ENCODE peak calls at places on chromosomes 11 and 22, in ten cellular contexts. E is coronary artery; J is neuronal stem cell; N is choroid plexus epithelial cell; F is T-cell; Z is activated CD4-positive, alpha-beta T cell treated with anti-CD3 and anti-CD28 coated beads for 4 hours; T is foreskin fibroblast; G is activated CD4-positive, CD25-positive, alpha-beta regulatory T cell treated with anti-CD3 and anti-CD28 coated beads, Interleukin-2, amount 50 U/mL, for 72 hours; X is ACHN; I is AG10803. L is an unnamed sample.
A peak's percentile ranks its signal among the peaks of the same experiment; 100 is the strongest.

GRCh38 chr11:17989306-17989705 is 23.5 kb downstream of the SERGEF start:
- DNase-seq in I (no peak), Z (no peak), G (no peak), F (no peak), N (no peak), E (no peak), X (no peak), J (no peak), T (no peak), L (no peak)

GRCh38 chr11:132300283-132300682 is 929.9 kb downstream of the NTM start:
- DNase-seq in X (peak; percentile 11), I (no peak), Z (no peak), F (no peak), N (peak; percentile 52), E (no peak), J (no peak), T (peak; percentile 8), G (no peak), L (no peak)

GRCh38 chr22:17767236-17768065 is 6.8 kb downstream of the BID start:
- DNase-seq in J (no peak), T (no peak), X (no peak), I (no peak), G (peak; percentile 58), N (no peak), F (peak; percentile 50), E (no peak), Z (peak; percentile 41), L (no peak)

GRCh38 chr22:27747396-27748256 is 53.9 kb downstream of the MN1 start:
- DNase-seq in F (no peak), G (no peak), E (peak; percentile 82), J (no peak), T (no peak), I (peak; percentile 84), N (no peak), Z (no peak), X (no peak), L (no peak)

GRCh38 chr11:115706735-115707134 is 202.5 kb upstream of the CADM1 start:
- DNase-seq in J (no peak), X (no peak), G (no peak), T (no peak), N (no peak), I (no peak), F (no peak), E (no peak), Z (no peak), L (no peak)

GRCh38 chr11:76794371-76795284 is 11.5 kb downstream of the TSKU start:
- DNase-seq in J (no peak), I (no peak), Z (no peak), X (no peak), E (peak; percentile 65), F (no peak), G (no peak), T (no peak), N (no peak), L (no peak)

GRCh38 chr11:126764221-126764620 is 236.3 kb downstream of the KIRREL3 start:
- DNase-seq in T (peak; percentile 16), J (no peak), G (no peak), N (no peak), I (peak; percentile 29), Z (no peak), X (no peak), F (no peak), E (no peak), L (no peak)

GRCh38 chr11:67252831-67253239 is 13.4 kb upstream of the GRK2 start:
- DNase-seq in N (peak; percentile 61), X (peak; percentile 55), J (no peak), E (no peak), I (peak; percentile 53), T (peak; percentile 60), F (peak; percentile 31), Z (no peak), G (no peak), L (no peak)

GRCh38 chr22:44638966-44639739 is 62.9 kb upstream of the PRR5 start:
- DNase-seq in I (peak; percentile 73), N (peak; percentile 15), T (peak; percentile 55), F (no peak), E (no peak), J (no peak), Z (no peak), G (no peak), X (no peak), L (no peak)

GRCh38 chr11:27524155-27524554 is 17.6 kb upstream of the LIN7C start:
- DNase-seq in T (peak; percentile 78), N (peak; percentile 32), E (no peak), F (no peak), I (peak; percentile 57), J (no peak), G (no peak), Z (no peak), X (peak; percentile 51), L (peak; percentile 43)

GRCh38 chr11:126061707-126062678 is 673 bp downstream of the CDON start:
- DNase-seq in I (peak; percentile 12), N (peak; percentile 28), J (no peak), X (peak; percentile 50), E (no peak), F (no peak), T (peak; percentile 43), G (peak; percentile 34), Z (no peak), L (no peak)

GRCh38 chr11:33980896-33981295 is 70.6 kb upstream of the CAPRIN1 start:
- DNase-seq in F (no peak), Z (no peak), T (no peak), G (no peak), X (no peak), I (no peak), N (no peak), J (no peak), E (no peak), L (no peak)

GRCh38 chr22:49180683-49181024 is 647.0 kb downstream of the BRD1 start:
- DNase-seq in I (no peak), X (no peak), G (no peak), N (no peak), T (no peak), Z (no peak), E (no peak), F (no peak), J (no peak), L (no peak)

GRCh38 chr11:64321533-64321932 is 3.6 kb downstream of the PRDX5 start:
- DNase-seq in J (no peak), T (no peak), G (no peak), X (no peak), Z (no peak), E (no peak), I (peak; percentile 13), N (peak; percentile 16), F (no peak), L (no peak)

GRCh38 chr22:48254311-48254873 is 1491.9 kb downstream of the TBC1D22A start:
- DNase-seq in N (no peak), E (no peak), I (no peak), F (no peak), T (no peak), Z (no peak), X (no peak), G (no peak), J (no peak), L (no peak)

GRCh38 chr11:47863189-47863892 is 15.2 kb upstream of the NUP160 start:
- DNase-seq in E (no peak), I (peak; percentile 95), N (peak; percentile 78), T (peak; percentile 84), Z (no peak), G (no peak), X (no peak), J (no peak), F (peak; percentile 9), L (no peak)

GRCh38 chr11:115170133-115170815 is 333.9 kb downstream of the CADM1 start:
- DNase-seq in F (no peak), I (peak; percentile 24), N (peak; percentile 68), X (peak; percentile 48), J (peak; percentile 38), G (no peak), Z (no peak), E (no peak), T (peak; percentile 54), L (peak; percentile 33)

GRCh38 chr22:20429254-20430100 is 8.1 kb downstream of the SCARF2 start:
- DNase-seq in J (peak; percentile 72), E (no peak), Z (peak; percentile 79), I (no peak), F (peak; percentile 62), G (peak; percentile 80), X (no peak), T (no peak), N (no peak), L (no peak)

GRCh38 chr11:108018708-108019107 is 10.0 kb downstream of the CUL5 start:
- DNase-seq in I (no peak), N (no peak), T (no peak), E (no peak), X (no peak), G (no peak), F (no peak), J (no peak), Z (no peak), L (no peak)

GRCh38 chr11:128516886-128517285 is 70.5 kb downstream of the ETS1 start:
- DNase-seq in Z (no peak), T (no peak), I (no peak), J (no peak), G (no peak), E (no peak), N (no peak), X (no peak), F (no peak), L (no peak)

GRCh38 chr22:47195676-47196492 is 433.4 kb downstream of the TBC1D22A start:
- DNase-seq in N (peak; percentile 4), J (no peak), I (no peak), Z (no peak), F (no peak), E (peak; percentile 53), T (no peak), G (no peak), X (no peak), L (no peak)

GRCh38 chr11:10930224-10930960 is 72.5 kb upstream of the ZBED5 start:
- DNase-seq in I (peak; percentile 39), J (no peak), E (no peak), G (peak; percentile 32), Z (no peak), N (peak; percentile 33), F (no peak), X (no peak), T (peak; percentile 58), L (no peak)

GRCh38 chr11:7672960-7673723 is at the start of gene CYB5R2:
- DNase-seq in T (peak; percentile 93), I (peak; percentile 51), J (peak; percentile 59), E (peak; percentile 85), X (peak; percentile 26), G (no peak), N (peak; percentile 50), Z (no peak), F (no peak), L (no peak)

GRCh38 chr11:1586699-1587098 is 1.6 kb upstream of the KRTAP5-1 start:
- DNase-seq in T (no peak), J (no peak), F (no peak), E (no peak), G (no peak), X (no peak), Z (no peak), N (no peak), I (no peak), L (no peak)

GRCh38 chr22:46525681-46526483 is 11.5 kb downstream of the CELSR1 start:
- DNase-seq in G (no peak), E (no peak), I (no peak), F (no peak), J (no peak), X (no peak), N (no peak), T (no peak), Z (no peak), L (no peak)

GRCh38 chr11:118046051-118046963 is 30.6 kb upstream of the TMPRSS4 start:
- DNase-seq in F (peak; percentile 64), N (no peak), G (no peak), X (no peak), I (no peak), Z (peak; percentile 38), T (no peak), E (no peak), J (no peak), L (no peak)

GRCh38 chr11:32029721-32030120 is 61.2 kb upstream of the RCN1 start:
- DNase-seq in Z (no peak), I (peak; percentile 51), G (no peak), N (no peak), J (no peak), E (no peak), F (no peak), X (no peak), T (no peak), L (no peak)

GRCh38 chr11:59660621-59661020 is 8.2 kb downstream of the PATL1 start:
- DNase-seq in N (no peak), Z (no peak), G (no peak), I (no peak), T (no peak), J (no peak), E (no peak), X (no peak), F (no peak), L (no peak)